ENCODE peak calls at places on chromosomes 3 and 15, in five cellular contexts. B is left ventricle myocardium inferior, V is tibial artery, M is pancreas, P is nephron progenitor cell. C is an unnamed sample.

GRCh38 chr15:70308011-70308761 is 210.5 kb upstream of the TLE3 start:
- DNase-seq in V (no peak), B (no peak), P (no peak), M (no peak), C (peak; percentile 54)

GRCh38 chr15:83928392-83928734 is 274.4 kb downstream of the ADAMTSL3 start:
- DNase-seq in B (no peak), P (no peak), V (no peak), M (no peak), C (no peak)

GRCh38 chr3:104604326-104605010 is 762.2 kb upstream of the ALCAM start:
- DNase-seq in P (no peak), B (no peak), M (no peak), V (no peak), C (no peak)

GRCh38 chr15:34038023-34038403 is 991 bp downstream of the AVEN start:
- DNase-seq in P (no peak), M (no peak), V (no peak), B (no peak), C (no peak)

GRCh38 chr3:42067324-42067723 is 23.8 kb upstream of the TRAK1 start:
- DNase-seq in P (no peak), M (no peak), V (no peak), B (no peak), C (no peak)

GRCh38 chr3:126347543-126348161 is 9.6 kb downstream of the KLF15 start:
- DNase-seq in V (peak; percentile 17), B (no peak), P (no peak), M (peak; percentile 43), C (peak; percentile 6)

GRCh38 chr15:80916056-80916455 is 73.6 kb downstream of the MESD start:
- DNase-seq in B (no peak), V (no peak), M (no peak), P (no peak), C (no peak)

GRCh38 chr3:191301017-191301416 is 28.2 kb upstream of the CCDC50 start:
- DNase-seq in B (no peak), V (no peak), M (no peak), P (no peak), C (no peak)

GRCh38 chr3:31980530-31981205 is 394 bp downstream of the OSBPL10 start:
- DNase-seq in M (peak; percentile 91), B (peak; percentile 36), P (peak; percentile 69), V (peak; percentile 42), C (peak; percentile 69)

GRCh38 chr3:94394885-94395284 is 332.0 kb downstream of the NSUN3 start:
- DNase-seq in V (no peak), B (no peak), M (no peak), P (no peak), C (no peak)

GRCh38 chr15:23477920-23478319 is 30.9 kb upstream of the GOLGA6L2 start:
- DNase-seq in B (no peak), M (no peak), P (no peak), V (no peak), C (no peak)

GRCh38 chr3:14398801-14399114 is 3.6 kb upstream of the SLC6A6 start:
- DNase-seq in B (no peak), P (no peak), V (no peak), M (no peak), C (no peak)

DNA sequence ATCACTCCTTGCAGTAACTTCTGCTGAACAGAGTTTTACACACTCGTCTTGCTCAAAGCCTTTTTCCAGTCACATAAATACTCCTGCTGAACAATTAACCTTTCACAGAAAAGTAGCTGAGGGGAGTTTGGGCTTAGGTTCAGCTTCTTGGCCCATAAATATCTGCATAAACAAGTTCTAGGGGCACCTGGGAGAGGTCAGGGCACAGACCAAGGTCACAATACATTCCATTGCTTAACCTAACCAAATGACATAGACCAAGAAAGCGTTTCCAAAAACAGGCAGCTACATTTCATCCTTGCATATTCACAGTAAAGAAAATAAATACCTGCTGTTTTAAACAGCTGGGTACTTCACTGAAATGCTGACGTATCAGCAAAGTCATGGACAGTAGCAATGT is 101.3 kb downstream of the THRB start:
- DNase-seq in B (no peak), M (no peak), V (no peak), P (no peak), C (no peak)
- TF ChIP-seq CTCF in B (no peak), M (no peak), V (no peak), P (no peak), C (no peak)

DNA sequence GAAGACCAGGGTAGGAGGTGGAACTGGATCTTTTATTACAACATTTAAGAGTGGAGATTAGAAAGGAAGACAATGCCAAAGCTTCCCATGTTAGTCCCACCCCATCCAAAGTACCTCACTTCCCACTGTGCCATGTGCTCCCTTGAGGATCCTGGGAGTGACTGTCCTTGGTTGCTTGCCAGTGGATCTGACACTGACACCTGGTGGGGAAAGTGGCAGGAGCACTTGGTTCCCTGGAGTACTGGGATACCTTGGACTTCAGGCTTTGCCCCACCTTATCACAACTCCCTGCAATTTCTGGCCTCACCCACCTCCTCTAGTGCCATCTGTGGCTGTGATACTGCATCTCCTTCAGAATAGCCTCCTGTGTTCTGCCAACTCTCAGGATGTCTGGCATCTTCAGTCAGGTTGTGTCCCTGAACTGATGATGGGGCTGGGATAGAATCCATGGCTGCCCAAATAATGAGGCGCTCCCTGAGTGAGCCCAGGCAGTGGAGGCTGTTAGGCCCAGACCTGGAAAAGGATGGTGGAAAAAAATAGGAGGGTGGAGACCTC is 1.3 kb downstream of the ELL3 start:
- DNase-seq in B (no peak), M (no peak), P (no peak), V (no peak), C (no peak)
- TF ChIP-seq CTCF in B (peak; percentile 43), M (no peak), P (peak; percentile 18), V (no peak), C (no peak)

GRCh38 chr3:113258311-113258710 is 47.0 kb downstream of the BOC start:
- DNase-seq in B (no peak), P (no peak), M (no peak), V (no peak), C (no peak)
- TF ChIP-seq CTCF in B (peak; percentile 8), P (no peak), M (no peak), V (no peak), C (no peak)

DNA sequence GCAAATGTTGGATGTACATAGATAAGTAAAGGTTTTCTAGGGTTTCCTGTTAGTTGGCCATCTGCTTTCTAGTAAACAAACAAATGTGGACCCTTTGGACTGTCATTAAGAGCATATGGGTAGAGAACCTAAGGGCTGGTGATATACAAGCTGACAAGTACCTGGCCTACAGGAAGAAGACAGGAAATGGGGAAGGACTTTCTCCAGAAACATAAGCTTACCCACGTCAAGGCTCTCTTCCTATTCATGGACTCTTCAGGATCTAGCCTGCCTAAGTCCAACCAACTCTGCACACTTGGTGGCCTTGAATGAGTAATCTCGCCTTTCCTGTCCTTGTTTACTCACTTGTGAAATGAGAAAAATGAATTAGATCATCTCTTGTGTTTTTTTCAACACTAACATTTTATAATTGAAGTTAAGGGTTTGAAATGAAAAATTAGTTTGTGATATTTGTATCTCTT is 22.2 kb upstream of the GOLIM4 start:
- DNase-seq in M (no peak), P (no peak), V (no peak), B (no peak), C (no peak)
- TF ChIP-seq CTCF in M (no peak), P (no peak), V (no peak), B (no peak), C (no peak)

DNA sequence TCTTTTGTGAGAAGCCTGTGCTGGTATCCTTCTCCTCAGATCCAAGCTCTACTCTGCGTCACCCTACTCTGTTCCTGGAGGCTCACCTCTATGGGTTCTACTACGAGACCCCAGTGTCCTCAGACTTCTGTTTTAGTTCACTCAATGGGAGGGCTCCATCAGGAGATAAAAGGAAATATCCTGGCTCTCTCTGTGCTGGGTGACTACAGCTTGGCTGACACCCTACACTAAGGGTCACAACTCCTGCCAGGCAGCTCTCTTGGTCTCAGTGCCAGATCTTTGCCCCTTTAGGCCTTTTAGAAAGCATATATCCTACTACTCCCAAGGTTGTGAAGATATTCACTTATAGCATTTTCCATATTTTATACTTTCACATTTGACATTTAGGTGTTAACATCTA is 46.5 kb downstream of the SPG11 start:
- DNase-seq in P (no peak), M (no peak), V (no peak), B (no peak), C (no peak)
- TF ChIP-seq CTCF in P (no peak), M (no peak), V (no peak), B (no peak), C (no peak)

DNA sequence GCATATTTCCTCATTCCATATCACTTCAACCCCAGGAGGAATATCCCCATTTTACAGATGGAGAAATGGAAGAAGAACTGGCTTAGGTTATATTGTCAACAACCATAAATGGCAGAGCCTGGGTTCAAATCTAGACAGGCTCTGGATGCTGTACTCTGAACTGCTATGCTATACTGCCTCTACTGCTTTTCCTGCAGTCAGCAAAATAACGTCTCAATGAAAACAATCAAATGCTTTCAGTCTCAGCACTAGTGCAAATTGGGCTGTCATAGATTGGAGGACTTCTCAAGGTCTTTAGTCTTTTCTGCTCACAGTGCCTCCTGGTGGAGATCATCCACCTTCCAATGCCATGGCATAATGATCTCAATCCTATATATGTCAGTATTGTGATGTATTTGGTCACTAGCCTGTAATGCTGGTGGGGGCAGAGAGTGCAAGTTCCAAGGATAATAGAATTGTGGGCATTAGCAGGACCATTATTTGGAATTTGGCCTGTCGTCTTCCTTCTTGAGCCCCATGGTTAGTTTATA is 285.0 kb downstream of the CLSTN2 start:
- DNase-seq in P (no peak), M (no peak), B (no peak), V (no peak), C (no peak)
- TF ChIP-seq CTCF in P (no peak), M (no peak), B (no peak), V (no peak), C (no peak)

DNA sequence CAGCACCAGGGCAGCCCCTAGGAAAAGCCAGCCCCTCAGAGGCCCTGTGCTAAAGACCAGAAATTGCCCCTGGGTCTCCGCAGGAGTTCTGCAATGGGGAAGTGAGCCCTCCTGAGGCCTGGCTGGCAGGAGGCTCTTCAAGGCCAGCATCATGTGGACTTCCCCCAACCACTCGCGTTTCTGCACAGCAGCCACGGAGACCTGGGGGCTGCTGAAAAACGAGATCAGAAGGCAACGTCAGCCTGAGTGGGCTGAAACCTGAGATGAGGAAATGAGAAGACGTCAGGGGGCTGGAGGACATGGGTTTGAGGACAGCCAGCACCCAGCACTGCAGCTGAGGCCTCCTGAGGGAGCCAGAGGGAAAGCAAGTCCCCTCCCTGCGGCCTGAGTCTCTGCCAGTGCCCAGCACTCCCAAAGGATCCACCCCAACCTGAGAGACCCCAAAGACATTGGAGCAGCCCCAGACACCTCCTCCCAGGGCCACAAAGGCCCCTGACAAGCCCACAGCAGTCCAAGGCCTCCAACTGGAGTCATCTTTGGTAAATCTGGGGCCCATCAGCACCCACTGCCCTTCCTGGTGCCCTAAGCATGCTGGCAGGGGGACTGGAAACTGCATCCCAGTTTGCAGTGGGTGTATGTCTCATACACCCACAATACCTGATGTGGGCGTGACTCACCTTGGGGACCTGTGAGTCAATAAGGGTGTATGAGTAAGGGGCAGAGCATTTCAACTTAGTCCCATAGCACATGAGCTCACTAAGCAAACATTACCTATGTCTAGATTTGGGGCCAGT is 29.2 kb upstream of the CYP11A1 start:
- DNase-seq in B (no peak), V (no peak), M (peak; percentile 27), P (no peak), C (peak; percentile 72)
- TF ChIP-seq CTCF in B (no peak), V (no peak), M (no peak), P (no peak), C (no peak)

DNA sequence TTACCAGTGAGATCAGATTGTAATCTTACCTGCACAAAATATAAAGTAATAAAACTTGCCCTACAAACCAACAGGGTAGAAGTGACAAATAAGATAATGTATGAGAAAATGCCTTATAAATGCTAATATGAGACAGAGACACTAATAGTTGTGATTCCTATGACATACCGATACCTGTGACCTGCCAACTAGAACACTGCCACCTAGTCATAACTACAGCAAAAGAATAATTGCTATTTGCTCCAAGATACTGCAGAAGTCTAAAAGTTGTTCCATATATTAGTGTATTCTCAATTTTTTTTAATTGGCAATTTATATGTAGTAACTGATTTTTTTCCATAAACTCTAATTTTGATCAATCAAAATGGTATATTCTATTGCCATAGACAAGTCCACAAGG is 25.3 kb upstream of the GP5 start:
- DNase-seq in P (no peak), V (no peak), B (no peak), M (no peak), C (no peak)
- TF ChIP-seq CTCF in P (no peak), V (no peak), B (no peak), M (no peak), C (no peak)